ENCODE peak calls at places on chromosome 2, in six cellular contexts. J is fibroblast of lung, U is mammary epithelial cell, S is HCT116, R is mesenchymal stem cell, W is K562. D is an unnamed sample.

GRCh38 chr2:137940191-137940590 is 24.1 kb upstream of the HNMT start:
- DNase-seq in R (no peak), U (no peak), W (no peak), S (no peak), J (no peak), D (no peak)

GRCh38 chr2:26691881-26692813 is at the start of gene KCNK3:
- DNase-seq in R (peak; percentile 55), W (peak; percentile 86), S (no peak), U (no peak), J (peak; percentile 40), D (no peak)

GRCh38 chr2:1431886-1432400 is 18.7 kb downstream of the TPO start:
- DNase-seq in W (no peak), S (no peak), J (no peak), U (no peak), R (no peak), D (no peak)

GRCh38 chr2:71798266-71799012 is 345.1 kb downstream of the DYSF start:
- DNase-seq in S (peak; percentile 34), J (peak; percentile 28), W (peak; percentile 87), U (peak; percentile 22), R (peak; percentile 43), D (peak; percentile 24)

GRCh38 chr2:213227458-213227857 is 56.8 kb upstream of the SPAG16 start:
- DNase-seq in U (peak; percentile 54), S (no peak), J (no peak), R (no peak), W (no peak), D (peak; percentile 43)

GRCh38 chr2:78992451-78992806 is 33.1 kb upstream of the REG3G start:
- DNase-seq in S (no peak), W (no peak), U (no peak), J (no peak), R (peak; percentile 36), D (peak; percentile 13)

GRCh38 chr2:127012868-127013267 is 94.1 kb downstream of the BIN1 start:
- DNase-seq in R (no peak), J (peak; percentile 31), W (no peak), S (no peak), U (peak; percentile 36), D (no peak)

GRCh38 chr2:74512744-74513604 is 1.3 kb upstream of the TLX2 start:
- DNase-seq in S (no peak), U (no peak), R (no peak), J (no peak), W (no peak), D (no peak)

GRCh38 chr2:23691106-23691470 is 235.8 kb downstream of the ATAD2B start:
- DNase-seq in U (no peak), R (no peak), W (no peak), J (no peak), S (no peak), D (no peak)

GRCh38 chr2:197090713-197091367 is 164.3 kb upstream of the PGAP1 start:
- DNase-seq in W (no peak), J (no peak), U (no peak), S (no peak), R (no peak), D (no peak)

GRCh38 chr2:65315042-65315441 is 87.4 kb downstream of the ACTR2 start:
- DNase-seq in W (no peak), J (no peak), S (no peak), R (peak; percentile 28), U (no peak), D (no peak)

GRCh38 chr2:127025357-127026062 is 81.4 kb downstream of the BIN1 start:
- DNase-seq in W (no peak), S (no peak), U (peak; percentile 70), R (peak; percentile 98), J (peak; percentile 83), D (peak; percentile 46)

GRCh38 chr2:40579247-40579646 is 127.4 kb upstream of the SLC8A1 start:
- DNase-seq in W (no peak), S (no peak), U (no peak), J (peak; percentile 12), R (no peak), D (no peak)

GRCh38 chr2:217922101-217923006 is 80.4 kb downstream of the TNS1 start:
- DNase-seq in U (no peak), S (no peak), W (peak; percentile 35), R (no peak), J (peak; percentile 26), D (no peak)

GRCh38 chr2:36567711-36568408 is 30.1 kb downstream of the FEZ2 start:
- DNase-seq in W (no peak), S (no peak), J (no peak), R (no peak), U (no peak), D (no peak)

GRCh38 chr2:6780765-6781274 is 84.9 kb downstream of the CMPK2 start:
- DNase-seq in U (no peak), J (peak; percentile 37), W (no peak), R (peak; percentile 68), S (no peak), D (peak; percentile 39)

GRCh38 chr2:156852681-156853080 is 404.8 kb upstream of the GALNT5 start:
- DNase-seq in W (no peak), R (no peak), J (no peak), U (peak; percentile 50), S (no peak), D (no peak)

GRCh38 chr2:96103906-96104861 is 12.2 kb downstream of the ADRA2B start:
- DNase-seq in R (no peak), S (no peak), U (no peak), W (no peak), J (no peak), D (no peak)

GRCh38 chr2:144944506-144945230 is 424.7 kb upstream of the ZEB2 start:
- DNase-seq in W (no peak), S (no peak), J (no peak), R (peak; percentile 27), U (peak; percentile 51), D (no peak)

GRCh38 chr2:96427917-96428316 is 77.2 kb downstream of the NEURL3 start:
- DNase-seq in J (peak; percentile 17), W (no peak), R (peak; percentile 57), S (peak; percentile 90), U (peak; percentile 96), D (no peak)

GRCh38 chr2:98909381-98910211 is 26.4 kb downstream of the CRACDL start:
- DNase-seq in J (peak; percentile 91), W (no peak), R (peak; percentile 70), U (peak; percentile 54), S (no peak), D (no peak)

GRCh38 chr2:184756885-184757284 is 158.6 kb downstream of the ZNF804A start:
- DNase-seq in R (peak; percentile 37), W (no peak), U (no peak), J (no peak), S (no peak), D (no peak)

GRCh38 chr2:16755377-16755776 is 89.7 kb upstream of the CYRIA start:
- DNase-seq in S (no peak), J (no peak), U (no peak), R (no peak), W (no peak), D (no peak)

GRCh38 chr2:178473931-178474330 is 4.5 kb downstream of the FKBP7 start:
- DNase-seq in J (peak; percentile 36), U (no peak), W (no peak), R (peak; percentile 2), S (no peak), D (no peak)

GRCh38 chr2:166234112-166234846 is 106.5 kb upstream of the SCN1A start:
- DNase-seq in S (no peak), J (peak; percentile 54), W (no peak), U (no peak), R (peak; percentile 50), D (no peak)

GRCh38 chr2:55133467-55134315 is 83.4 kb upstream of the RTN4 start:
- DNase-seq in W (peak; percentile 39), J (peak; percentile 96), S (no peak), U (peak; percentile 87), R (peak; percentile 100), D (peak; percentile 57)

GRCh38 chr2:237072067-237072931 is 13.4 kb upstream of the COPS8 start:
- DNase-seq in S (peak; percentile 19), U (peak; percentile 31), R (peak; percentile 69), W (peak; percentile 67), J (peak; percentile 71), D (peak; percentile 40)
- H3K4me1 ChIP-seq in S (no peaks in the 10 kb centered on the region), U (no peaks in the 10 kb centered on the region), R (peaks cover 9% of the 10 kb centered on the region), W (no peaks in the 10 kb centered on the region), J (peaks cover 20% of the 10 kb centered on the region), D (no peaks in the 10 kb centered on the region)

GRCh38 chr2:177429688-177430325 is 37.2 kb downstream of the AGPS start:
- DNase-seq in J (peak; percentile 87), U (peak; percentile 80), S (no peak), W (no peak), R (peak; percentile 91), D (no peak)

GRCh38 chr2:177427316-177427715 is 34.7 kb downstream of the AGPS start:
- DNase-seq in S (no peak), J (no peak), R (no peak), W (no peak), U (no peak), D (no peak)

GRCh38 chr2:177433402-177433801 is 40.8 kb downstream of the AGPS start:
- DNase-seq in W (peak; percentile 27), S (no peak), J (peak; percentile 8), U (peak; percentile 16), R (peak; percentile 12), D (no peak)

GRCh38 chr2:177432703-177433102 is 40.1 kb downstream of the AGPS start:
- DNase-seq in W (no peak), R (no peak), U (no peak), S (no peak), J (no peak), D (peak; percentile 61)

GRCh38 chr2:177430425-177430824 is 37.9 kb downstream of the AGPS start:
- DNase-seq in J (peak; percentile 5), W (no peak), R (no peak), S (no peak), U (no peak), D (no peak)
- H2AFZ ChIP-seq in J (no peak overlapping the region), W (no peak overlapping the region), R (no peak overlapping the region), S (no peak overlapping the region), U (no peak overlapping the region), D (no peak overlapping the region)

GRCh38 chr2:204255068-204255467 is 290.2 kb upstream of the PARD3B start:
- DNase-seq in S (no peak), R (no peak), J (no peak), U (no peak), W (no peak), D (no peak)

GRCh38 chr2:204251977-204252376 is 293.3 kb upstream of the PARD3B start:
- DNase-seq in R (no peak), U (peak; percentile 28), W (no peak), J (no peak), S (no peak), D (no peak)

GRCh38 chr2:204251118-204251757 is 294.0 kb upstream of the PARD3B start:
- DNase-seq in J (no peak), U (no peak), R (no peak), S (no peak), W (no peak), D (peak; percentile 70)

GRCh38 chr2:204258900-204259299 is 286.4 kb upstream of the PARD3B start:
- DNase-seq in J (no peak), R (no peak), S (no peak), U (no peak), W (no peak), D (no peak)

GRCh38 chr2:204255469-204255868 is 289.8 kb upstream of the PARD3B start:
- DNase-seq in W (no peak), S (no peak), U (no peak), R (peak; percentile 8), J (no peak), D (no peak)
- H3K9ac ChIP-seq in W (no peak overlapping the region), S (no peak overlapping the region), U (no peak overlapping the region), R (no peak overlapping the region), J (no peak overlapping the region), D (no peak overlapping the region)

DNA sequence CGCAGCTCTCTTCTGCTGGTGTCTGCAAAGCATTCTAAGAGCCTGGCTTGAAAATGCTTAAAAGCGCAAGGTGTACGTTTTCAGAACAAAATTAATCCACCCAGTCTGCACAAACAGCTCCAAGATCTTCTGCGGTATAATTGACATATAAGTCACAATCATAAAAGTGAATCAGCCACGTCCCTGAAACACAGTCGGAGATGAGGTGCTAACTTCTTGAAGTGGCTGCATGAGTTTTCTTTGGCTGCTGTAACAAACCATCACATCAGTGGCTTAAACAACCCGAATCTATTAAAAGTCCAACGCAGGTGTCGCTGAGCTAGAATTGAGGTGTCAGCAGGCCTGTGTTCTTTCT is 32.6 kb downstream of the ARL4C start:
- DNase-seq in J (no peak), W (no peak), R (no peak), S (no peak), U (no peak), D (no peak)
- H3K4me1 ChIP-seq in J (no peaks in the 10 kb centered on the region), W (no peaks in the 10 kb centered on the region), R (no peaks in the 10 kb centered on the region), S (no peaks in the 10 kb centered on the region), U (peaks cover 18% of the 10 kb centered on the region), D (no peaks in the 10 kb centered on the region)

D was measured in MM.1S.